ENCODE peak calls at places on chromosomes 3 and 15, in eight cellular contexts. Y, H, I, P, D, Z, Q and O are unnamed samples.

GRCh38 chr15:73952171-73952912 is 26.1 kb downstream of the LOXL1 start:
- DNase-seq in D (no peak), Y (no peak), Z (no peak), H (no peak), Q (no peak), I (no peak), P (no peak), O (no peak)

GRCh38 chr15:87572381-87572780 is 684.2 kb downstream of the NTRK3 start:
- DNase-seq in Y (no peak), P (no peak), Z (no peak), I (no peak), D (no peak), H (no peak), Q (no peak), O (no peak)

GRCh38 chr3:63015614-63016016 is 140.4 kb upstream of the CADPS start:
- DNase-seq in Y (no peak), Q (no peak), P (no peak), H (no peak), Z (no peak), D (no peak), I (peak), O (no peak)

GRCh38 chr3:12997387-12997786 is 75.8 kb downstream of the IQSEC1 start:
- DNase-seq in P (no peak), Z (no peak), Y (no peak), I (no peak), D (no peak), H (no peak), Q (no peak), O (no peak)

GRCh38 chr3:10351013-10351735 is 30.3 kb upstream of the SEC13 start:
- DNase-seq in Z (peak), P (no peak), H (no peak), Y (no peak), I (no peak), Q (no peak), D (no peak), O (no peak)

GRCh38 chr3:53731934-53732624 is 114.1 kb downstream of the CHDH start:
- DNase-seq in Q (no peak), Z (no peak), D (no peak), H (no peak), Y (no peak), I (no peak), P (no peak), O (no peak)

GRCh38 chr15:43211336-43211735 is 9.5 kb downstream of the EPB42 start:
- DNase-seq in P (no peak), H (no peak), Y (no peak), I (no peak), Q (no peak), Z (no peak), D (no peak), O (no peak)

GRCh38 chr3:99925584-99925983 is 107.9 kb downstream of the CMSS1 start:
- DNase-seq in H (no peak), P (no peak), Y (peak), I (no peak), Z (no peak), D (peak), Q (no peak), O (peak)

GRCh38 chr15:101712078-101712477 is 12.2 kb downstream of the TARS3 start:
- DNase-seq in H (no peak), D (no peak), Q (no peak), Z (no peak), Y (no peak), I (no peak), P (no peak), O (no peak)

GRCh38 chr15:31405200-31405929 is 78.7 kb downstream of the KLF13 start:
- DNase-seq in D (peak), H (peak), P (no peak), Q (peak), I (no peak), Z (no peak), Y (peak), O (no peak)

GRCh38 chr3:167346171-167346570 is 33.9 kb downstream of the ZBBX start:
- DNase-seq in D (no peak), Q (no peak), I (no peak), Y (no peak), Z (no peak), H (no peak), P (no peak), O (no peak)

GRCh38 chr3:70249509-70250160 is 62.8 kb downstream of the MDFIC2 start:
- DNase-seq in H (no peak), Y (no peak), Z (no peak), D (peak), I (no peak), P (no peak), Q (no peak), O (no peak)

GRCh38 chr3:144760831-144761230 is 789.2 kb downstream of the DIPK2A start:
- DNase-seq in Z (peak), I (no peak), P (no peak), Q (no peak), H (no peak), D (peak), Y (no peak), O (no peak)

GRCh38 chr3:25156526-25157075 is 271.5 kb upstream of the RARB start:
- DNase-seq in P (no peak), Z (no peak), Y (no peak), H (peak), D (peak), I (no peak), Q (no peak), O (no peak)

GRCh38 chr15:68676011-68676605 is 97.3 kb downstream of the CORO2B start:
- DNase-seq in I (no peak), Y (no peak), H (no peak), P (no peak), Q (no peak), D (no peak), Z (no peak), O (no peak)

GRCh38 chr3:185153170-185153733 is 392 bp upstream of the C3orf70 start:
- DNase-seq in H (peak), I (peak), Y (no peak), Z (no peak), Q (no peak), P (peak), D (peak), O (no peak)

GRCh38 chr3:69051796-69052566 is at the start of gene TMF1:
- DNase-seq in Q (peak), I (peak), H (peak), D (peak), P (peak), Z (peak), Y (peak), O (peak)

GRCh38 chr15:78570710-78571109 is 5.4 kb downstream of the CHRNA5 start:
- DNase-seq in I (no peak), Z (no peak), Y (no peak), Q (no peak), D (peak), P (no peak), H (no peak), O (no peak)

GRCh38 chr15:48147358-48147757 is 26.6 kb downstream of the SLC24A5 start:
- DNase-seq in Q (no peak), P (no peak), D (no peak), H (no peak), Y (no peak), I (no peak), Z (no peak), O (no peak)

GRCh38 chr3:129386984-129387383 is 41.5 kb downstream of the EFCAB12 start:
- DNase-seq in D (no peak), Y (no peak), Q (no peak), I (no peak), P (no peak), H (no peak), Z (no peak), O (no peak)

GRCh38 chr3:156404217-156404616 is 150.7 kb downstream of the SSR3 start:
- DNase-seq in I (no peak), H (no peak), Y (no peak), P (no peak), D (no peak), Z (no peak), Q (no peak), O (no peak)

GRCh38 chr3:192935441-192935840 is 17.8 kb upstream of the MB21D2 start:
- DNase-seq in Z (no peak), D (peak), I (no peak), P (no peak), Y (no peak), Q (no peak), H (no peak), O (no peak)